ENCODE peak calls at places on chromosomes 11 and 22, in five cellular contexts. V is HepG2, U is A549, S is tibial artery, D is thoracic aorta. K is an unnamed sample. For H3K4me1, the result is how much of the 10 kb centered on the place peaks cover.

GRCh38 chr11:37352485-37352884 is 754.4 kb upstream of the RAG2 start:
- DNase-seq in V (no peak), U (no peak), S (no peak), D (no peak), K (no peak)

GRCh38 chr22:26708256-26709009 is 51.0 kb downstream of the MIAT start:
- DNase-seq in V (no peak), U (no peak), S (no peak), D (no peak), K (no peak)

GRCh38 chr22:49007013-49007653 is 820.5 kb downstream of the BRD1 start:
- DNase-seq in V (no peak), U (no peak), S (peak), D (no peak), K (no peak)

GRCh38 chr22:50125029-50125428 is 35.2 kb downstream of the MOV10L1 start:
- DNase-seq in V (no peak), U (no peak), S (no peak), D (no peak), K (no peak)

GRCh38 chr22:45575607-45576272 is 73.1 kb downstream of the FBLN1 start:
- DNase-seq in V (no peak), U (no peak), S (no peak), D (no peak), K (no peak)

GRCh38 chr11:69076129-69076791 is 27.5 kb downstream of the TPCN2 start:
- DNase-seq in V (no peak), U (no peak), S (no peak), D (no peak), K (no peak)

GRCh38 chr11:92623055-92623454 is 346.4 kb upstream of the MTNR1B start:
- DNase-seq in V (no peak), U (no peak), S (no peak), D (no peak), K (no peak)

GRCh38 chr11:125593113-125593761 is 585 bp downstream of the STT3A start:
- DNase-seq in V (peak), U (peak), S (peak), D (no peak), K (no peak)

GRCh38 chr11:34274712-34275398 is 83.0 kb downstream of the ABTB2 start:
- DNase-seq in V (no peak), U (peak), S (peak), D (peak), K (peak)

GRCh38 chr11:76077575-76078150 is 128.6 kb downstream of the WNT11 start:
- DNase-seq in V (no peak), U (no peak), S (no peak), D (no peak), K (no peak)

GRCh38 chr11:47324520-47324919 is 28.0 kb downstream of the MYBPC3 start:
- DNase-seq in V (no peak), U (no peak), S (no peak), D (no peak), K (no peak)

GRCh38 chr11:93654266-93654665 is 7.2 kb upstream of the CEP295 start:
- DNase-seq in V (no peak), U (no peak), S (no peak), D (no peak), K (no peak)

GRCh38 chr22:40553014-40553579 is 83.4 kb downstream of the MRTFA start:
- DNase-seq in V (no peak), U (no peak), S (no peak), D (no peak), K (no peak)

GRCh38 chr11:69115586-69116560 is 39.9 kb upstream of the SMIM38 start:
- DNase-seq in V (no peak), U (no peak), S (no peak), D (no peak), K (no peak)

GRCh38 chr11:118016094-118016493 is 29.9 kb downstream of the IL10RA start:
- DNase-seq in V (no peak), U (no peak), S (no peak), D (no peak), K (no peak)

GRCh38 chr11:86671386-86672006 is 920 bp downstream of the ME3 start:
- DNase-seq in V (no peak), U (peak), S (peak), D (no peak), K (peak)

GRCh38 chr11:106152013-106152412 is 74.6 kb downstream of the AASDHPPT start:
- DNase-seq in V (no peak), U (no peak), S (no peak), D (no peak), K (no peak)

GRCh38 chr22:30889996-30890480 is 78.5 kb downstream of the MORC2 start:
- DNase-seq in V (no peak), U (no peak), S (no peak), D (no peak), K (no peak)

GRCh38 chr22:49417326-49417725 is 410.3 kb downstream of the BRD1 start:
- DNase-seq in V (no peak), U (no peak), S (no peak), D (no peak), K (no peak)

GRCh38 chr22:29470159-29470855 is 9.7 kb upstream of the NEFH start:
- DNase-seq in V (peak), U (peak), S (no peak), D (no peak), K (no peak)

GRCh38 chr11:6099577-6099976 is 7.9 kb upstream of the OR56B4 start:
- DNase-seq in V (no peak), U (no peak), S (no peak), D (no peak), K (no peak)

GRCh38 chr11:25899761-25900160 is 432.2 kb upstream of the ANO3 start:
- DNase-seq in V (no peak), U (no peak), S (no peak), D (no peak), K (no peak)

GRCh38 chr11:114395776-114396175 is 4.5 kb downstream of the C11orf71 start:
- DNase-seq in V (peak), U (no peak), S (no peak), D (no peak), K (no peak)

GRCh38 chr22:50340157-50340879 is 2.8 kb upstream of the PPP6R2 start:
- DNase-seq in V (peak), U (peak), S (no peak), D (no peak), K (no peak)

GRCh38 chr11:73034330-73034729 is 107.8 kb downstream of the FCHSD2 start:
- DNase-seq in V (no peak), U (no peak), S (no peak), D (no peak), K (no peak)

GRCh38 chr11:35223429-35223828 is 84.5 kb downstream of the CD44 start:
- DNase-seq in V (no peak), U (no peak), S (no peak), D (no peak), K (no peak)

GRCh38 chr22:41543854-41544670 is at the start of gene POLR3H:
- DNase-seq in V (peak), U (peak), S (peak), D (peak), K (peak)

GRCh38 chr11:67535577-67535976 is 12.3 kb upstream of the CABP2 start:
- DNase-seq in V (no peak), U (no peak), S (no peak), D (no peak), K (no peak)

GRCh38 chr11:27514558-27514957 is 8.0 kb upstream of the LIN7C start:
- DNase-seq in V (no peak), U (no peak), S (no peak), D (peak), K (no peak)

GRCh38 chr22:35310556-35311550 is 11.2 kb downstream of the TOM1 start:
- DNase-seq in V (peak), U (no peak), S (no peak), D (no peak), K (peak)

GRCh38 chr11:10670099-10670498 is 23.5 kb downstream of the IRAG1 start:
- DNase-seq in V (no peak), U (no peak), S (no peak), D (no peak), K (no peak)
- H3K27ac ChIP-seq in V (no peak), U (no peak), S (peak), D (peak), K (peak)

DNA sequence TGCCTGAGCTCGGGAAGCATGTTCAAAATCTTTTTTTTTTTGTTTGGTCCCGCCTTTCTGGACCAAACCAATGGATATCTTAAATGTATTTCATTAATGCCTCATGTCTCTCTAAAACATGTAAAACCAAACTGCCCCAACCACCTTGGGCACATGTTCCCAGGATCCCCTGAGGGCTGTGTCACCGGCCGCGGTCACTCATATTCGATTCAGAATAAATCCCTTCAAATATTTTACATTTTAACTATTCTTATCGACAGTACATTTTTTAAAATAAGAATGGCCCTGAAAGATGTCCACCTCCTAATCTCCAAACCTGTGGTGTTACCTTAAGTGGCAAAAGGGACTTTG is 2.1 kb downstream of the RNH1 start:
- DNase-seq in V (no peak), U (no peak), S (no peak), D (no peak), K (peak)
- H3K4me1 ChIP-seq in V (under half), U (under half), S (half or more), D (under half), K (under half)

DNA sequence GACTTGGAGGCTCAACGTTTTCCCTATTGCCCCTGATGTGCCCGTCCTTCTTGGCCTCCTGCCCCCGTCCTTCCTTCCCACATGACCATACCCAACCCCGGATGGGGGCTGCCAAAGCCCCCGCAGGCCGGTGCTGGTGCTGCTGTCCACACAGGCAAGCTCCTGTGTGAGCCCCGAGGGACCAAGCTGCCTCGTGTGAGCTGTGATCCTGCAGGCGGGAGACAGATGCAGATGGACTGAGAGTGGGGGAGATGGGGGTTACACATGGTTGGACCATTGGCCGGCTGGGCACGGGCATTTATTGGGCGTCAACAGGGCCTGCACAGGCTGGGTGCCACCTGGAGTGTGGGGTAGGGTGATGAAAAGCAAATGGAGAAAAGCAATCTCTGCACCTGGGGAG is 313.2 kb upstream of the B3GAT1 start:
- DNase-seq in V (no peak), U (no peak), S (no peak), D (no peak), K (no peak)
- H3K27ac ChIP-seq in V (no peak), U (no peak), S (no peak), D (no peak), K (no peak)

DNA sequence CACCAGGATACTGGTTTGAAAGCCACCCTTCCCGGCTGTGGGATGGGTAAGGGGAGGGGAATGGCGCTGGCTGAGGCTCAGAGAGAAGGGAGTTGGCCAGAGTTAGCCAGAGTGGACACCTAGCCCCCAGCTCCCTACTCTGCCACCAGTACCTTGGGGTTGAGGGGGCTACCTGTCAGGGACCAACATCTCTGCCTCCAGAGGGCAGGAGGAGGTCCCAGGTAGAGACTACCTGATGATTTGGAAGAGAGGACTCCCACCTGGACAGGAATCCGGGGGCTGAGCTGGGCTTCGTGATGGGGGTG is 3.7 kb downstream of the MYRF start:
- DNase-seq in V (no peak), U (no peak), S (no peak), D (no peak), K (no peak)
- H3K4me1 ChIP-seq in V (half or more), U (half or more), S (under half), D (under half), K (under half)

GRCh38 chr11:121494355-121495099 is 41.8 kb upstream of the SORL1-AS1 start:
- DNase-seq in V (no peak), U (no peak), S (no peak), D (no peak), K (no peak)
- H3K27ac ChIP-seq in V (no peak), U (no peak), S (no peak), D (no peak), K (no peak)

K was measured in ascending aorta.